ENCODE peak calls at places on chromosome 21, in six cellular contexts. L, M, G, Q, W and H are unnamed samples.

GRCh38 chr21:16002872-16003466 is 273.2 kb downstream of the USP25 start:
- DNase-seq in L (no peak), M (no peak), G (peak), Q (no peak), W (no peak), H (peak)

GRCh38 chr21:18782721-18783120 is 379.1 kb upstream of the TMPRSS15 start:
- DNase-seq in L (no peak), M (no peak), G (no peak), Q (no peak), W (no peak), H (no peak)

GRCh38 chr21:28272272-28272992 is 720.2 kb downstream of the LTN1 start:
- DNase-seq in L (no peak), M (no peak), G (peak), Q (no peak), W (no peak), H (peak)

GRCh38 chr21:14583629-14584251 is 37.6 kb upstream of the SAMSN1 start:
- DNase-seq in L (no peak), M (peak), G (no peak), Q (no peak), W (no peak), H (no peak)

GRCh38 chr21:16587141-16587570 is 857.4 kb downstream of the USP25 start:
- DNase-seq in L (peak), M (no peak), G (peak), Q (peak), W (peak), H (peak)

GRCh38 chr21:43262427-43262826 is 93.6 kb downstream of the CRYAA start:
- DNase-seq in L (peak), M (no peak), G (peak), Q (no peak), W (no peak), H (no peak)

GRCh38 chr21:39156024-39156423 is 27.2 kb downstream of the PSMG1 start:
- DNase-seq in L (no peak), M (no peak), G (no peak), Q (no peak), W (no peak), H (no peak)

GRCh38 chr21:35530726-35531125 is 481.6 kb upstream of the RUNX1 start:
- DNase-seq in L (no peak), M (no peak), G (no peak), Q (no peak), W (no peak), H (no peak)

GRCh38 chr21:34967509-34968289 is 81.4 kb downstream of the RUNX1 start:
- DNase-seq in L (no peak), M (peak), G (no peak), Q (peak), W (peak), H (no peak)

GRCh38 chr21:24844672-24845071 is 762.6 kb downstream of the MRPL39 start:
- DNase-seq in L (no peak), M (no peak), G (no peak), Q (no peak), W (no peak), H (no peak)

GRCh38 chr21:36684957-36685714 is 13.8 kb upstream of the SIM2 start:
- DNase-seq in L (no peak), M (no peak), G (no peak), Q (no peak), W (no peak), H (no peak)

GRCh38 chr21:36976882-36977651 is 10.6 kb upstream of the HLCS start:
- DNase-seq in L (no peak), M (peak), G (peak), Q (peak), W (no peak), H (peak)

GRCh38 chr21:37861561-37861960 is 54.7 kb downstream of the KCNJ6 start:
- DNase-seq in L (no peak), M (no peak), G (no peak), Q (no peak), W (no peak), H (no peak)

GRCh38 chr21:31872452-31873274 is at the start of gene HUNK:
- DNase-seq in L (no peak), M (no peak), G (peak), Q (no peak), W (no peak), H (no peak)

GRCh38 chr21:31874817-31875216 is 2.0 kb downstream of the HUNK start:
- DNase-seq in L (no peak), M (no peak), G (no peak), Q (no peak), W (no peak), H (no peak)

GRCh38 chr21:31872072-31872451 is 758 bp upstream of the HUNK start:
- DNase-seq in L (no peak), M (no peak), G (no peak), Q (no peak), W (no peak), H (no peak)

GRCh38 chr21:31873696-31874599 is 1.1 kb downstream of the HUNK start:
- DNase-seq in L (peak), M (peak), G (peak), Q (no peak), W (no peak), H (no peak)

GRCh38 chr21:31873275-31873695 is 465 bp downstream of the HUNK start:
- DNase-seq in L (no peak), M (no peak), G (no peak), Q (no peak), W (no peak), H (no peak)
- TF ChIP-seq CTCF in L (no peak), M (no peak), G (no peak), Q (no peak), W (no peak), H (no peak)

DNA sequence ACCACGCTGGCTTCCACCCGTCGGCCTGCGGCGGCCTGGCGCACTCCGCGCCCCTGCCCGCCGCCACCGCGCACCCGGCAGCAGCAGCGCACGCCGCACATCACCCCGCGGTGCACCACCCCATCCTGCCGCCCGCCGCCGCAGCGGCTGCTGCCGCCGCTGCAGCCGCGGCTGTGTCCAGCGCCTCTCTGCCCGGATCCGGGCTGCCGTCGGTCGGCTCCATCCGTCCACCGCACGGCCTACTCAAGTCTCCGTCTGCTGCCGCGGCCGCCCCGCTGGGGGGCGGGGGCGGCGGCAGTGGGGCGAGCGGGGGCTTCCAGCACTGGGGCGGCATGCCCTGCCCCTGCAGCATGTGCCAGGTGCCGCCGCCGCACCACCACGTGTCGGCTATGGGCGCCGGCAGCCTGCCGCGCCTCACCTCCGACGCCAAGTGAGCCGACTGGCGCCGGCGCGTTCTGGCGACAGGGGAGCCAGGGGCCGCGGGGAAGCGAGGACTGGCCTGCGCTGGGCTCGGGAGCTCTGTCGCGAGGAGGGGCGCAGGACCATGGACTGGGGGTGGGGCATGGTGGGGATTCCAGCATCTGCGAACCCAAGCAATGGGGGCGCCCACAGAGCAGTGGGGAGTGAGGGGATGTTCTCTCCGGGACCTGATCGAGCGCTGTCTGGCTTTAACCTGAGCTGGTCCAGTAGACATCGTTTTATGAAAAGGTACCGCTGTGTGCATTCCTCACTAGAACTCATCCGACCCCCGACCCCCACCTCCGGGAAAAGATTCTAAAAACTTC is 1.9 kb downstream of the OLIG2 start:
- DNase-seq in L (no peak), M (no peak), G (no peak), Q (no peak), W (no peak), H (no peak)
- H3K4me3 ChIP-seq in L (no peak), M (no peak), G (no peak), Q (no peak), W (no peak), H (no peak)

DNA sequence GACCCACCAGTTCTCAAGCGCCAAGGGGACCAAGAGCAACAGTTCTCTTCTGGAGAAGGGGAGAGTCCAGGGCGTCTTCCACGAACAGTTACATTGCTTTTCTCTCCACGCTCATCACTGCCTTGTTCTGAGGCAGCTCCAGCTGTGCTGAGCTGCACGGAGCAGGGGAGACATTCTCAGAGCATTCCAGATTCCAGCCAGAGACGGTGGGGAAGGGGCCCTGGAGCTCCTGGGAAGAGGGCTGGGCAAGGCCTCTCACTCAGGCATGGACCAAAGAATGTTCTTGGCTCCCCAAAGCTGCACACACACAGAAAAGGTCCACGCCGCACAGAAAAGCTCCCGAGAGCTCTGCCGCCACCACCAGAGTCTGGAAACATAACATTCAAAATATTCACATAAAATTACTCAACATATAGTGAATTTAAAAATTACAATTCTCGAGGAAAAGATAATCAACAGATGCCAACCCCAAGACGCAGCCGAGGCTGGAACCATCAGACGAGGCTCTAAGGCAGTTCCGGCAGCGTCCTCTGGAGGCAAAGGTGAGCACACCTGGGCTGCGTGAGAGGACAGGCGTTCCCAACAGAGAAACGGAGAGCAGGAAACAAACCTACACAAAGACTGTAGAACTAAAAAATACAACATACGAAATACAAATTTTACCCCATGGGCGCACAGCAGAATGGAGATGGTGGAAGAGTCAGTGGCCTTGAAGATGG is 40.5 kb downstream of the UBE2G2 start:
- DNase-seq in L (no peak), M (peak), G (no peak), Q (peak), W (no peak), H (no peak)
- TF ChIP-seq CTCF in L (no peak), M (peak), G (peak), Q (peak), W (peak), H (peak)

DNA sequence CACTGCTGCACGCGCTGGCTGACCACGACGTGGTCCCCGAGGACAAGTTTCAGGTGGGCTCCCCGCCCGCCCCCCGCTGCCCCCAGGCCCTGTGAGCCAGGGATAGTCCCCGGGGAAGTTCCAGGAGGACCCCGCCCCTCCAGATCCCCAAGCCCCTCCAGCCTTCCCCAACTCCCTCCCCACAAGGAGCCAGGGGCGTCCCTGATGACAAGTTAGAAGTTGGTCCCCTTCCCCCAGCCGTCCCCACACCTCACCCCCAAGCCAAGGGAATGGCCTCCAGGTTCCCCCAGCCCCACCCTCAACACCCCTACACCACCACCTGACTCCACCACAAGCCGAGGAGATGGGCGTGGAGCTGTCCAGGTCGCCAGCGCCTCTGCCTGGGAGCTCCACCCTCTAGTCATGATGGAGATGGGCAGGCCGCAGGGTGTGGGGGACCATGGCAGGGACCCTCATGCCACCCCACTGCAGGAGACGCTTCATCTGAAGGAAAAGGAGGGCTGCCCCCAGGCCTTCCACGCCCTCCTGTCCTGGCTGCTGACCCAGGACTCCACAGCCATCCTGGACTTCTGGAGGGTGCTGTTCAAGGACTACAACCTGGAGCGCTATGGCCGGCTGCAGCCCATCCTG is 525 bp downstream of the AIRE start:
- DNase-seq in L (no peak), M (no peak), G (no peak), Q (no peak), W (no peak), H (no peak)
- H3K4me3 ChIP-seq in L (peak), M (no peak), G (no peak), Q (no peak), W (no peak), H (no peak)

GRCh38 chr21:42122398-42122797 is 51.3 kb downstream of the UMODL1 start:
- DNase-seq in L (no peak), M (no peak), G (no peak), Q (no peak), W (no peak), H (no peak)
- TF ChIP-seq CTCF in L (no peak), M (no peak), G (no peak), Q (no peak), W (no peak), H (no peak)

GRCh38 chr21:41547111-41547510 is 39.2 kb upstream of the TMPRSS2 start:
- DNase-seq in L (no peak), M (no peak), G (no peak), Q (no peak), W (no peak), H (no peak)
- H3K4me3 ChIP-seq in L (no peak), M (no peak), G (no peak), Q (no peak), W (no peak), H (no peak)

DNA sequence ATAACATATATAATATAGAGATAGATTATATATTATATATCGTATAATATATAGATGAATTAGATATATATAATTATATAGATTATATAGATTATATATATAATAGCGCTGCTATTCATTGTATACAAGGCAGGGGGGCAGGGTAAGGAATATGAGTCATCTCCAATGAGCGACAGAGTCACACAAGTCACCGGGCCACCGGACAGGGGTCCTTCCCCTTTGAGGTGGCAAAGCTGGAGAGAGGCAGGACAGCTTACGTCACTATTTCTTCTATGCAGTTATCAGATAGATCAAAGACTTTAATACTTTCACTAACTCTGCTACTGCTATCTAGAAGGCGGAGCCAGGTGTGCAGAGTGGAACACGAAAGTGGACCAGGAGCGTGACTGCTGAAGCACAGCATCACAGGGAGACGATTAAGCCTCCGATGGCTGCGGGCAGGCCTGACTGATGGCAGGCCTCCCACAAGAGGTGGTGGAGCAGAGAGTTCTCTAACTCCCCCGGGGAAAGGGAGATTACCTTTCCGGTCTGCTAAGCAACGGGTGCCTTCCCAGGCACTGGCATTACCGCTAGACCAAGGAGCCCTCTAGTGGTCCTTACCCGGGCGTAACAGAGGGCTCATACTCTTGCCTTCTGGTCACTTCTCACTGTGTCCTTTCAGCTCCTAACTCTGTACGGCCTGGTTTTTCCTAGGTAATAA is 2154.7 kb downstream of the MRPL39 start:
- DNase-seq in L (no peak), M (no peak), G (no peak), Q (no peak), W (no peak), H (no peak)
- TF ChIP-seq CTCF in L (peak), M (no peak), G (no peak), Q (peak), W (peak), H (no peak)

GRCh38 chr21:46663754-46664153 is 28.3 kb downstream of the PRMT2 start:
- DNase-seq in L (no peak), M (no peak), G (no peak), Q (no peak), W (no peak), H (no peak)

GRCh38 chr21:46662765-46663500 is 27.5 kb downstream of the PRMT2 start:
- DNase-seq in L (no peak), M (no peak), G (no peak), Q (no peak), W (no peak), H (no peak)

GRCh38 chr21:46661627-46662366 is 26.3 kb downstream of the PRMT2 start:
- DNase-seq in L (no peak), M (no peak), G (no peak), Q (no peak), W (no peak), H (no peak)

GRCh38 chr21:46661211-46661625 is 25.7 kb downstream of the PRMT2 start:
- DNase-seq in L (peak), M (no peak), G (peak), Q (peak), W (peak), H (peak)

GRCh38 chr21:46662367-46662654 is 26.8 kb downstream of the PRMT2 start:
- DNase-seq in L (no peak), M (no peak), G (no peak), Q (no peak), W (no peak), H (no peak)
- H3K4me3 ChIP-seq in L (no peak), M (no peak), G (no peak), Q (no peak), W (no peak), H (no peak)

GRCh38 chr21:31623664-31624063 is 35.8 kb upstream of the SOD1 start:
- DNase-seq in L (no peak), M (peak), G (peak), Q (no peak), W (peak), H (no peak)
- TF ChIP-seq CTCF in L (no peak), M (peak), G (no peak), Q (no peak), W (peak), H (no peak)